ENCODE peak calls at places on chromosomes 16 and 17, in four cellular contexts. Q is neural crest cell; H is DMS 273 treated with DMSO at 0.1 percent for 48 hours; V is activated naive CD4-positive, alpha-beta T cell. N is an unnamed sample.
A peak's percentile ranks its signal among the peaks of the same experiment; 100 is the strongest.

GRCh38 chr16:17375388-17376304 is 95.1 kb downstream of the XYLT1 start:
- DNase-seq in Q (no peak), H (no peak), V (no peak), N (no peak)

GRCh38 chr17:73182616-73183310 is 10.1 kb upstream of the COG1 start:
- DNase-seq in Q (no peak), H (peak; percentile 96), V (no peak), N (no peak)

GRCh38 chr16:49754495-49755290 is 101.2 kb downstream of the ZNF423 start:
- DNase-seq in Q (no peak), H (no peak), V (no peak), N (no peak)

GRCh38 chr17:72766761-72767356 is 325.6 kb downstream of the SLC39A11 start:
- DNase-seq in Q (no peak), H (no peak), V (no peak), N (no peak)

GRCh38 chr17:60586288-60586974 is 13.6 kb upstream of the PPM1D start:
- DNase-seq in Q (no peak), H (no peak), V (no peak), N (no peak)

GRCh38 chr17:29642171-29642611 is 19.5 kb upstream of the CORO6 start:
- DNase-seq in Q (no peak), H (peak; percentile 78), V (no peak), N (no peak)

GRCh38 chr16:56961851-56962281 is at the start of gene CETP:
- DNase-seq in Q (no peak), H (no peak), V (no peak), N (no peak)

GRCh38 chr17:80295559-80295958 is 34.9 kb downstream of the RNF213 start:
- DNase-seq in Q (no peak), H (no peak), V (no peak), N (no peak)

GRCh38 chr17:61583242-61583641 is 7.8 kb downstream of the NACA2 start:
- DNase-seq in Q (no peak), H (peak; percentile 67), V (no peak), N (no peak)

GRCh38 chr16:88505405-88506082 is 52.5 kb downstream of the ZFPM1 start:
- DNase-seq in Q (no peak), H (peak; percentile 16), V (peak; percentile 19), N (no peak)

GRCh38 chr17:41707803-41708669 is 4.1 kb upstream of the GAST start:
- DNase-seq in Q (no peak), H (no peak), V (no peak), N (no peak)

GRCh38 chr16:77918792-77919707 is 103.3 kb upstream of the CLEC3A start:
- DNase-seq in Q (no peak), H (no peak), V (no peak), N (no peak)

GRCh38 chr16:85988723-85989313 is 89.9 kb downstream of the IRF8 start:
- DNase-seq in Q (no peak), H (no peak), V (no peak), N (no peak)

GRCh38 chr16:50326835-50327465 is 41.8 kb downstream of the BRD7 start:
- DNase-seq in Q (no peak), H (no peak), V (no peak), N (no peak)

GRCh38 chr16:31135535-31136286 is at the start of gene PRSS8:
- DNase-seq in Q (no peak), H (no peak), V (no peak), N (no peak)

N was measured in type B pancreatic cell.